ENCODE peak calls at places on chromosomes 11 and 22, in four cellular contexts. One of them, this sample, is unnamed.

GRCh38 chr11:46537851-46538295 is 56.0 kb downstream of the AMBRA1 start:
- DNase-seq in K562: peak
- DNase-seq in HepG2: peak
- DNase-seq in A549: peak
- DNase-seq in this sample: no peak

GRCh38 chr11:118243993-118244762 is 8.0 kb downstream of the MPZL3 start:
- DNase-seq in K562: no peak
- DNase-seq in A549: no peak
- DNase-seq in HepG2: no peak
- DNase-seq in this sample: no peak

GRCh38 chr11:111510311-111510710 is 1.9 kb downstream of the BTG4 start:
- DNase-seq in K562: no peak
- DNase-seq in HepG2: no peak
- DNase-seq in A549: no peak
- DNase-seq in this sample: no peak

GRCh38 chr11:15158351-15159015 is 43.8 kb downstream of the INSC start:
- DNase-seq in A549: no peak
- DNase-seq in K562: no peak
- DNase-seq in HepG2: no peak
- DNase-seq in this sample: no peak

GRCh38 chr22:45010532-45010900 is 711 bp upstream of the PHF21B start:
- DNase-seq in K562: no peak
- DNase-seq in HepG2: no peak
- DNase-seq in A549: peak
- DNase-seq in this sample: no peak

GRCh38 chr11:107924306-107924705 is 3.9 kb upstream of the RAB39A start:
- DNase-seq in K562: no peak
- DNase-seq in HepG2: no peak
- DNase-seq in A549: no peak
- DNase-seq in this sample: no peak

GRCh38 chr11:103228807-103229206 is 119.6 kb downstream of the DYNC2H1 start:
- DNase-seq in K562: no peak
- DNase-seq in A549: no peak
- DNase-seq in HepG2: no peak
- DNase-seq in this sample: no peak

GRCh38 chr11:68019486-68019885 is 9.4 kb downstream of the ALDH3B1 start:
- DNase-seq in A549: no peak
- DNase-seq in HepG2: no peak
- DNase-seq in K562: no peak
- DNase-seq in this sample: no peak

GRCh38 chr11:46800177-46800576 is 45.9 kb downstream of the CKAP5 start:
- DNase-seq in HepG2: no peak
- DNase-seq in A549: no peak
- DNase-seq in K562: no peak
- DNase-seq in this sample: no peak

GRCh38 chr22:31857247-31857646 is 87.1 kb upstream of the YWHAH start:
- DNase-seq in K562: peak
- DNase-seq in A549: no peak
- DNase-seq in HepG2: no peak
- DNase-seq in this sample: no peak

GRCh38 chr22:28395920-28396447 is 283.7 kb downstream of the TTC28 start:
- DNase-seq in HepG2: peak
- DNase-seq in K562: no peak
- DNase-seq in A549: no peak
- DNase-seq in this sample: no peak

GRCh38 chr11:61333638-61334433 is 808 bp downstream of the TKFC start:
- DNase-seq in A549: no peak
- DNase-seq in HepG2: no peak
- DNase-seq in K562: no peak
- DNase-seq in this sample: no peak

GRCh38 chr11:64804346-64805210 is 1.6 kb upstream of the MAP4K2 start:
- DNase-seq in K562: no peak
- DNase-seq in A549: no peak
- DNase-seq in HepG2: no peak
- DNase-seq in this sample: no peak

GRCh38 chr22:37777122-37777687 is 30.5 kb upstream of the GCAT start:
- DNase-seq in K562: no peak
- DNase-seq in A549: no peak
- DNase-seq in HepG2: peak
- DNase-seq in this sample: peak

GRCh38 chr11:132134322-132134721 is 763.9 kb downstream of the NTM start:
- DNase-seq in HepG2: no peak
- DNase-seq in A549: no peak
- DNase-seq in K562: no peak
- DNase-seq in this sample: no peak

GRCh38 chr11:128299132-128299726 is 288.1 kb downstream of the ETS1 start:
- DNase-seq in A549: no peak
- DNase-seq in HepG2: no peak
- DNase-seq in K562: no peak
- DNase-seq in this sample: peak

GRCh38 chr11:78049348-78049747 is 14.3 kb upstream of the THRSP start:
- DNase-seq in HepG2: no peak
- DNase-seq in K562: no peak
- DNase-seq in A549: no peak
- DNase-seq in this sample: no peak

GRCh38 chr11:14078941-14079522 is 116.5 kb downstream of the SPON1 start:
- DNase-seq in HepG2: no peak
- DNase-seq in A549: no peak
- DNase-seq in K562: no peak
- DNase-seq in this sample: no peak

GRCh38 chr22:22485524-22485923 is 23.0 kb downstream of the ZNF280B start:
- DNase-seq in K562: no peak
- DNase-seq in HepG2: no peak
- DNase-seq in A549: no peak
- DNase-seq in this sample: no peak

GRCh38 chr11:21933095-21933494 is 259.8 kb upstream of the ANO5 start:
- DNase-seq in K562: no peak
- DNase-seq in A549: no peak
- DNase-seq in HepG2: no peak
- DNase-seq in this sample: no peak

GRCh38 chr22:12601870-12602779 is 2925.9 kb upstream of the OR11H1 start:
- DNase-seq in HepG2: peak
- DNase-seq in A549: no peak
- DNase-seq in K562: peak
- DNase-seq in this sample: no peak

GRCh38 chr22:40806711-40807110 is 12.4 kb downstream of the SLC25A17 start:
- DNase-seq in K562: no peak
- DNase-seq in A549: no peak
- DNase-seq in HepG2: no peak
- DNase-seq in this sample: no peak

GRCh38 chr11:64918056-64918455 is 1.0 kb upstream of the ATG2A start:
- DNase-seq in A549: no peak
- DNase-seq in K562: no peak
- DNase-seq in HepG2: peak
- DNase-seq in this sample: no peak

GRCh38 chr22:32696089-32696488 is 105.4 kb upstream of the TIMP3 start:
- DNase-seq in A549: no peak
- DNase-seq in K562: no peak
- DNase-seq in HepG2: no peak
- DNase-seq in this sample: no peak

GRCh38 chr11:69335010-69335409 is 41.1 kb downstream of the MYEOV start:
- DNase-seq in A549: no peak
- DNase-seq in K562: no peak
- DNase-seq in HepG2: no peak
- DNase-seq in this sample: no peak

GRCh38 chr11:9565822-9566560 is 7.5 kb upstream of the WEE1 start:
- DNase-seq in A549: peak
- DNase-seq in K562: peak
- DNase-seq in HepG2: peak
- DNase-seq in this sample: peak

GRCh38 chr11:16194566-16194965 is 161.8 kb downstream of the SOX6 start:
- DNase-seq in HepG2: no peak
- DNase-seq in A549: no peak
- DNase-seq in K562: no peak
- DNase-seq in this sample: no peak

GRCh38 chr11:45252134-45252856 is 33.8 kb downstream of the SYT13 start:
- DNase-seq in A549: peak
- DNase-seq in K562: peak
- DNase-seq in HepG2: peak
- DNase-seq in this sample: no peak

GRCh38 chr11:34345991-34346480 is 11.8 kb downstream of the ABTB2 start:
- DNase-seq in A549: no peak
- DNase-seq in HepG2: no peak
- DNase-seq in K562: no peak
- DNase-seq in this sample: no peak

GRCh38 chr11:83044958-83045712 is 26.6 kb downstream of the RAB30 start:
- DNase-seq in HepG2: no peak
- DNase-seq in A549: peak
- DNase-seq in K562: no peak
- DNase-seq in this sample: no peak

GRCh38 chr11:124938206-124938765 is 2.4 kb upstream of the HEPACAM start:
- DNase-seq in K562: no peak
- DNase-seq in HepG2: peak
- DNase-seq in A549: no peak
- DNase-seq in this sample: no peak

GRCh38 chr11:57446055-57446454 is 14.3 kb upstream of the RTN4RL2 start:
- DNase-seq in HepG2: no peak
- DNase-seq in K562: no peak
- DNase-seq in A549: no peak
- DNase-seq in this sample: no peak

GRCh38 chr22:42330953-42331525 is 60.6 kb upstream of the TCF20 start:
- DNase-seq in K562: no peak
- DNase-seq in HepG2: no peak
- DNase-seq in A549: no peak
- DNase-seq in this sample: no peak

GRCh38 chr22:48425091-48425506 is 1402.6 kb downstream of the BRD1 start:
- DNase-seq in K562: no peak
- DNase-seq in HepG2: no peak
- DNase-seq in A549: no peak
- DNase-seq in this sample: no peak

GRCh38 chr22:29753808-29754657 is 12.8 kb downstream of the ZMAT5 start:
- DNase-seq in A549: no peak
- DNase-seq in K562: no peak
- DNase-seq in HepG2: no peak
- DNase-seq in this sample: no peak

GRCh38 chr11:2536440-2536989 is 91.7 kb downstream of the KCNQ1 start:
- DNase-seq in K562: peak
- DNase-seq in HepG2: no peak
- DNase-seq in A549: no peak
- DNase-seq in this sample: no peak
- TF ChIP-seq JUNB in K562: no peak
- TF ChIP-seq JUNB in HepG2: no peak
- TF ChIP-seq JUNB in A549: no peak
- TF ChIP-seq JUNB in this sample: no peak

DNA sequence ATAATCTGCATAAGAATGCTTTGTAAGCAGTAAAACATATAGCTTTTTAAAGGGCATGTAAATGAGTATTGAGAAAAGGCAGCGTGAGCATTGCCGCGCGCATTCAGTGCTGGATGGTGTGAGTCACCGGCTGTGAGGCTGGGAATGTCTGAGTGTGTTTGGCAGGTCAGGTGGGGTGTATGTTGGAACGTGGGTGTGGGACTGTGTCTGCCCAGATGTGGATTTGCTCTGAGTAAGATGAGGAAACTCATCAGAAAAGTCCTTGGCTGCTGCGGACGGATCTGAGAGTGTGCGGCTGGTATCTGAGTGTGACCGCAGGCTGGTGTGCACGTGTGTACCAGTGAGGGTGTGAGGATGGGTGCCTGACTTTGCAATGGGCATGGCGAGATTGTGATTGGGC is 66.2 kb upstream of the NECTIN1 start:
- DNase-seq in A549: peak
- DNase-seq in K562: no peak
- DNase-seq in HepG2: no peak
- DNase-seq in this sample: no peak
- TF ChIP-seq CHD2 in A549: no peak
- TF ChIP-seq CHD2 in K562: no peak
- TF ChIP-seq CHD2 in HepG2: no peak
- TF ChIP-seq CHD2 in this sample: no peak

DNA sequence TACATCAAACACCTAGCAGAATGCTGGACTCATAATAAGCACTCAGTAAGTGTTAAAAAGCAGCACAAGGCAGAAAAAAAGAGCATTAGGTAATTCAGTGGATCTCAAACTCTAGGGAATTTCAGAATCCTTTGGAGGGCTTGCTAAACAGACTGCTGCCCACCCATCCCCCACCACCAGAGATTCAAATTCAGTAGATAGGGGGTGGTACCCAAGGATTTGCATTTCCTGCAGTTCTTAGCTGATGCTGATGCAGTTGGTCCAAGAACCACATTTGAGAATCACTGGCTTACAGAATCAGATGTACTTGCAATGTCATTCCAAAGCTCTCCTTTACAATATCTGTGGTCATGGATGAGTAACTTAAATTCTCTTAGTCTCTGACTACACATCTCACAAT is 664.6 kb downstream of the KCNA4 start:
- DNase-seq in K562: no peak
- DNase-seq in A549: no peak
- DNase-seq in HepG2: no peak
- DNase-seq in this sample: no peak
- TF ChIP-seq JUNB in K562: no peak
- TF ChIP-seq JUNB in A549: no peak
- TF ChIP-seq JUNB in HepG2: no peak
- TF ChIP-seq JUNB in this sample: no peak

GRCh38 chr22:50010676-50011446 is 1.7 kb downstream of the IL17REL start:
- DNase-seq in A549: no peak
- DNase-seq in K562: peak
- DNase-seq in HepG2: no peak
- DNase-seq in this sample: no peak
- TF ChIP-seq CHD2 in A549: no peak
- TF ChIP-seq CHD2 in K562: no peak
- TF ChIP-seq CHD2 in HepG2: no peak
- TF ChIP-seq CHD2 in this sample: no peak